ENCODE peak calls at places on chromosomes 5 and 9, in five cellular contexts. M is MCF 10A, L is neural progenitor cell, E is spleen, P is progenitor cell of endocrine pancreas. U is an unnamed sample.

GRCh38 chr5:179974946-179975712 is 67.4 kb upstream of the TBC1D9B start:
- DNase-seq in M (peak), L (peak), E (peak), P (no peak), U (no peak)

GRCh38 chr5:67815455-67816391 is 399.8 kb upstream of the PIK3R1 start:
- DNase-seq in M (peak), L (no peak), E (no peak), P (no peak), U (no peak)

GRCh38 chr5:154456540-154456939 is 10.7 kb downstream of the SAP30L start:
- DNase-seq in M (no peak), L (no peak), E (no peak), P (no peak), U (no peak)

GRCh38 chr5:96284727-96285389 is 148.2 kb downstream of the PCSK1 start:
- DNase-seq in M (no peak), L (no peak), E (no peak), P (no peak), U (no peak)

GRCh38 chr9:120765910-120766309 is 27.3 kb downstream of the FBXW2 start:
- DNase-seq in M (no peak), L (peak), E (no peak), P (no peak), U (no peak)

GRCh38 chr5:155459889-155460500 is 446.4 kb downstream of the KIF4B start:
- DNase-seq in M (no peak), L (no peak), E (no peak), P (no peak), U (no peak)

GRCh38 chr9:110782701-110783100 is 114.1 kb downstream of the MUSK start:
- DNase-seq in M (no peak), L (no peak), E (no peak), P (no peak), U (no peak)

GRCh38 chr9:72896439-72896838 is 56.4 kb downstream of the ALDH1A1 start:
- DNase-seq in M (no peak), L (no peak), E (no peak), P (no peak), U (no peak)

GRCh38 chr9:115442054-115442453 is 324.1 kb upstream of the TNC start:
- DNase-seq in M (no peak), L (no peak), E (no peak), P (no peak), U (no peak)

GRCh38 chr9:86454701-86455402 is 100.6 kb upstream of the TUT7 start:
- DNase-seq in M (no peak), L (no peak), E (no peak), P (no peak), U (no peak)

GRCh38 chr5:133780619-133781280 is 168.4 kb upstream of the FSTL4 start:
- DNase-seq in M (no peak), L (no peak), E (no peak), P (no peak), U (peak)

GRCh38 chr5:52709171-52709925 is 78.4 kb upstream of the ITGA1 start:
- DNase-seq in M (no peak), L (no peak), E (no peak), P (no peak), U (no peak)

GRCh38 chr9:135001526-135001925 is 83.8 kb upstream of the FCN1 start:
- DNase-seq in M (no peak), L (no peak), E (peak), P (no peak), U (no peak)

GRCh38 chr5:54651482-54652076 is 134.0 kb downstream of the SNX18 start:
- DNase-seq in M (peak), L (no peak), E (no peak), P (no peak), U (no peak)

GRCh38 chr9:130528674-130529073 is 50.7 kb upstream of the FUBP3 start:
- DNase-seq in M (no peak), L (no peak), E (no peak), P (no peak), U (no peak)

GRCh38 chr9:121331992-121332685 is 37.9 kb downstream of the STOM start:
- DNase-seq in M (no peak), L (no peak), E (no peak), P (no peak), U (no peak)

GRCh38 chr5:6732634-6733410 is 19.6 kb downstream of the TENT4A start:
- DNase-seq in M (peak), L (no peak), E (peak), P (no peak), U (no peak)

GRCh38 chr5:136799806-136800372 is 434.5 kb upstream of the TRPC7 start:
- DNase-seq in M (no peak), L (no peak), E (no peak), P (no peak), U (no peak)
- TF ChIP-seq CTCF in M (no peak), L (no peak), E (no peak), P (no peak), U (no peak)

GRCh38 chr9:89999176-89999533 is 394.3 kb downstream of the GADD45G start:
- DNase-seq in M (no peak), L (no peak), E (no peak), P (no peak), U (no peak)

GRCh38 chr9:89994988-89995613 is 390.3 kb downstream of the GADD45G start:
- DNase-seq in M (no peak), L (no peak), E (no peak), P (no peak), U (no peak)

GRCh38 chr9:89993678-89994630 is 389.1 kb downstream of the GADD45G start:
- DNase-seq in M (peak), L (no peak), E (no peak), P (no peak), U (no peak)

GRCh38 chr9:89996106-89996505 is 391.3 kb downstream of the GADD45G start:
- DNase-seq in M (peak), L (no peak), E (no peak), P (no peak), U (no peak)

DNA sequence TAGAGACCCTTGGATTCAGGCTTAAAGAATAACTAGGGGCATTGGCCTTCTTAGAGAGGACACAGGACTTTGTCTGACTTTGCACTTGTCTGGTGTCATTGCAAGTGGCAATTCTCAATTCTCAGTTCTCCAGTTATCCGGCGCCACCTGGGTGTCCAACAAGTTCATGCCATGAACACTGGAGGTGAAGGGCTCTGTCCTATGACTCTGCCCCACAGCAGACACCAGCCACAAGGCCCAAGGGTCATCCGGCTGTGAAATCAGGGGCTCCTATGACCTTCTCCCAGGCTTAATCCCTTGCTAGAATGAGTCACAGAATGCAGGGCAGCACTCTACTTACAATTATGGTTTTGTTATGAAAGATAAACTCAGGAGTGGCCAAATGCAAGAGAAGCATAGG is 391.9 kb downstream of the GADD45G start:
- DNase-seq in M (peak), L (no peak), E (no peak), P (no peak), U (no peak)
- TF ChIP-seq CTCF in M (peak), L (no peak), E (no peak), P (no peak), U (no peak)

GRCh38 chr5:174464504-174465165 is 259.7 kb upstream of the MSX2 start:
- DNase-seq in M (no peak), L (no peak), E (no peak), P (no peak), U (no peak)
- TF ChIP-seq CTCF in M (peak), L (peak), E (no peak), P (no peak), U (peak)

GRCh38 chr5:30343707-30344106 is 849.8 kb upstream of the CDH6 start:
- DNase-seq in M (no peak), L (no peak), E (no peak), P (no peak), U (no peak)

GRCh38 chr5:30337084-30337573 is 856.4 kb upstream of the CDH6 start:
- DNase-seq in M (no peak), L (no peak), E (no peak), P (no peak), U (no peak)

GRCh38 chr5:30341492-30341891 is 852.0 kb upstream of the CDH6 start:
- DNase-seq in M (no peak), L (no peak), E (no peak), P (no peak), U (no peak)
- TF ChIP-seq CTCF in M (no peak), L (no peak), E (no peak), P (no peak), U (no peak)

GRCh38 chr5:177129206-177129605 is 4.4 kb upstream of the NSD1 start:
- DNase-seq in M (no peak), L (no peak), E (no peak), P (no peak), U (no peak)

GRCh38 chr5:177128551-177128976 is 5.0 kb upstream of the NSD1 start:
- DNase-seq in M (no peak), L (no peak), E (peak), P (no peak), U (no peak)

GRCh38 chr5:177123789-177124485 is 9.6 kb upstream of the NSD1 start:
- DNase-seq in M (no peak), L (no peak), E (peak), P (no peak), U (no peak)

GRCh38 chr5:177124486-177124991 is 9.0 kb upstream of the NSD1 start:
- DNase-seq in M (peak), L (no peak), E (peak), P (no peak), U (no peak)

GRCh38 chr5:177126771-177127170 is 6.8 kb upstream of the NSD1 start:
- DNase-seq in M (no peak), L (no peak), E (peak), P (no peak), U (no peak)
- TF ChIP-seq CTCF in M (no peak), L (no peak), E (no peak), P (no peak), U (no peak)

GRCh38 chr5:132653716-132654115 is 4.3 kb upstream of the IL13 start:
- DNase-seq in M (no peak), L (peak), E (no peak), P (no peak), U (peak)

GRCh38 chr5:132656774-132657355 is 1.1 kb upstream of the IL13 start:
- DNase-seq in M (no peak), L (no peak), E (no peak), P (no peak), U (peak)

GRCh38 chr5:132658383-132659302 is 670 bp downstream of the IL13 start:
- DNase-seq in M (no peak), L (no peak), E (no peak), P (no peak), U (peak)

GRCh38 chr5:132657676-132658382 is at the start of gene IL13:
- DNase-seq in M (no peak), L (no peak), E (no peak), P (no peak), U (peak)

DNA sequence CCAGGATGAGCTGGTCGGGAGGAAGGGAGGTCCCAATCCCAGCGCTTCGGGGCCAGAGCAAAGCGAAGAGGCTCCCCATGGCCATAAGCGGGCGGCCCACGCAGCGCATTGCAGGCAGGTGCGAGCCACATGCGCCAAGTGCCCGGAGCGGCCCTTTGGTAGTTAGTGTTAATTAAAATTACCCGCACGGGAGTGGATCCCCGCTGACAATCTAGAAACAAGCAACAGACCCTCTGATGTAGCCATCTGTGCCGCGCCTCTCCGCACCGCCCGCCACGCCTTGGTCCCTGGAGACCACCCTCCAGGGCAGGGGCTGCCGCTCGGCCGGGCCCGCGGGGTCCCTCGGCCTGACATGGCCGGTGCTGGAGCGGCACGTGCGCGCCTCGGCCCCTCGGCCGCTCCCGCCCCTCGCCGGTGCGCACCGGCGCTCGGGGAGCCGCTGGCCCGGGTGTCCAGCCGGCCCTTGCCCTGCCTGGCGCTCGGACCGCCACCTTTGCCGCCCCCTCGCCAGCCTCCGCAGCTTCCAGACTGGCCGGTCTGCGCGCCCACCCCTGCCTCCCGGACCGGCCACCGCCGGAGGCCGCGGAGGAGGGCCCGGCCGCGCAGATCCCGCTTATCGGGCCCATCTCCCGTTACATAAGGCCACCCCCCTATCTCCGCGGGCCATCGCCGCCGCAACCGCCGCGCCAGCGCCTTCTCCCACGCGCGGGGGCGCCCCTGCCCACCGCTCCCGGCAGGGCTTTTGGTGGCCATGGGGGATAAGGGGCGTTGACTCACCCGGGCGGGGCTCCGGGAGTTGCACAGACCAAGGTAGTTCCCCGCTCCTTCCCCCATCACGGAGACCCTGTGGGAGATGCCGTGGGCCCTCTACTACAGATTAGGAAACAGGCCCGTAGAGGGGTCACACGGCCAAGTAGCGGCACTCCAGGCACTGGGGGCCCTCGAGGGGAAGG is 1.9 kb upstream of the IL13 start:
- DNase-seq in M (no peak), L (peak), E (no peak), P (no peak), U (peak)
- TF ChIP-seq CTCF in M (no peak), L (peak), E (peak), P (no peak), U (peak)

U was measured in osteocyte.